ENCODE peak calls at places on chromosomes 7 and 10, in seven cellular contexts. One of them, this sample, is unnamed. For H3K9me3, the result is how much of the 10 kb centered on the place peaks cover.

GRCh38 chr7:55496906-55497305 is 75.4 kb downstream of the VOPP1 start:
- DNase-seq in fibroblast of lung: no peak
- DNase-seq in mammary epithelial cell: no peak
- DNase-seq in neuronal stem cell: no peak
- DNase-seq in IMR-90: no peak
- DNase-seq in HepG2: no peak
- DNase-seq in GM23248: no peak
- DNase-seq in this sample: no peak

GRCh38 chr10:119206603-119207366 is 586 bp upstream of the GRK5 start:
- DNase-seq in neuronal stem cell: peak
- DNase-seq in mammary epithelial cell: peak
- DNase-seq in fibroblast of lung: peak
- DNase-seq in IMR-90: peak
- DNase-seq in GM23248: peak
- DNase-seq in HepG2: no peak
- DNase-seq in this sample: peak

GRCh38 chr7:141312828-141313521 is 238.2 kb upstream of the AGK start:
- DNase-seq in neuronal stem cell: no peak
- DNase-seq in HepG2: no peak
- DNase-seq in mammary epithelial cell: no peak
- DNase-seq in IMR-90: no peak
- DNase-seq in fibroblast of lung: no peak
- DNase-seq in GM23248: no peak
- DNase-seq in this sample: no peak

GRCh38 chr10:102744374-102745051 is 765 bp downstream of the WBP1L start:
- DNase-seq in mammary epithelial cell: no peak
- DNase-seq in GM23248: peak
- DNase-seq in fibroblast of lung: no peak
- DNase-seq in neuronal stem cell: no peak
- DNase-seq in IMR-90: peak
- DNase-seq in HepG2: no peak
- DNase-seq in this sample: no peak

GRCh38 chr7:55018361-55019328 is at the start of gene EGFR:
- DNase-seq in HepG2: no peak
- DNase-seq in fibroblast of lung: peak
- DNase-seq in neuronal stem cell: peak
- DNase-seq in mammary epithelial cell: peak
- DNase-seq in IMR-90: peak
- DNase-seq in GM23248: peak
- DNase-seq in this sample: peak

GRCh38 chr10:60733189-60733815 is 45.0 kb upstream of the CDK1 start:
- DNase-seq in GM23248: peak
- DNase-seq in IMR-90: no peak
- DNase-seq in neuronal stem cell: no peak
- DNase-seq in mammary epithelial cell: peak
- DNase-seq in HepG2: no peak
- DNase-seq in fibroblast of lung: peak
- DNase-seq in this sample: peak

GRCh38 chr7:2499719-2500430 is 19.7 kb upstream of the LFNG start:
- DNase-seq in neuronal stem cell: peak
- DNase-seq in fibroblast of lung: no peak
- DNase-seq in GM23248: no peak
- DNase-seq in HepG2: no peak
- DNase-seq in IMR-90: no peak
- DNase-seq in mammary epithelial cell: no peak
- DNase-seq in this sample: peak

GRCh38 chr10:124518366-124518765 is 56.7 kb downstream of the LHPP start:
- DNase-seq in HepG2: no peak
- DNase-seq in fibroblast of lung: no peak
- DNase-seq in neuronal stem cell: no peak
- DNase-seq in mammary epithelial cell: no peak
- DNase-seq in GM23248: no peak
- DNase-seq in IMR-90: no peak
- DNase-seq in this sample: no peak

GRCh38 chr10:130452096-130452495 is 315.9 kb downstream of the GLRX3 start:
- DNase-seq in mammary epithelial cell: no peak
- DNase-seq in GM23248: no peak
- DNase-seq in IMR-90: no peak
- DNase-seq in fibroblast of lung: no peak
- DNase-seq in neuronal stem cell: no peak
- DNase-seq in HepG2: no peak
- DNase-seq in this sample: no peak

GRCh38 chr10:73406863-73407262 is 7.0 kb downstream of the ANXA7 start:
- DNase-seq in neuronal stem cell: no peak
- DNase-seq in fibroblast of lung: no peak
- DNase-seq in GM23248: no peak
- DNase-seq in HepG2: no peak
- DNase-seq in mammary epithelial cell: no peak
- DNase-seq in IMR-90: peak
- DNase-seq in this sample: no peak

GRCh38 chr10:88793747-88794299 is 8.7 kb upstream of the LIPM start:
- DNase-seq in neuronal stem cell: no peak
- DNase-seq in mammary epithelial cell: peak
- DNase-seq in GM23248: peak
- DNase-seq in HepG2: no peak
- DNase-seq in IMR-90: peak
- DNase-seq in fibroblast of lung: peak
- DNase-seq in this sample: no peak

GRCh38 chr7:132527467-132528410 is 48.5 kb downstream of the PLXNA4 start:
- DNase-seq in mammary epithelial cell: no peak
- DNase-seq in GM23248: no peak
- DNase-seq in fibroblast of lung: no peak
- DNase-seq in HepG2: no peak
- DNase-seq in neuronal stem cell: no peak
- DNase-seq in IMR-90: no peak
- DNase-seq in this sample: no peak

GRCh38 chr7:6530626-6531491 is 20.4 kb downstream of the GRID2IP start:
- DNase-seq in GM23248: no peak
- DNase-seq in neuronal stem cell: no peak
- DNase-seq in HepG2: no peak
- DNase-seq in IMR-90: no peak
- DNase-seq in fibroblast of lung: no peak
- DNase-seq in mammary epithelial cell: no peak
- DNase-seq in this sample: peak

GRCh38 chr7:95405800-95406199 is 9.6 kb upstream of the PON3 start:
- DNase-seq in GM23248: no peak
- DNase-seq in mammary epithelial cell: no peak
- DNase-seq in fibroblast of lung: no peak
- DNase-seq in neuronal stem cell: no peak
- DNase-seq in IMR-90: no peak
- DNase-seq in HepG2: no peak
- DNase-seq in this sample: no peak

GRCh38 chr10:43802988-43803696 is 154.5 kb upstream of the ZNF32 start:
- DNase-seq in neuronal stem cell: no peak
- DNase-seq in IMR-90: no peak
- DNase-seq in mammary epithelial cell: no peak
- DNase-seq in GM23248: no peak
- DNase-seq in HepG2: no peak
- DNase-seq in fibroblast of lung: no peak
- DNase-seq in this sample: no peak

GRCh38 chr10:30091136-30091535 is 31.8 kb upstream of the JCAD start:
- DNase-seq in mammary epithelial cell: no peak
- DNase-seq in IMR-90: no peak
- DNase-seq in neuronal stem cell: no peak
- DNase-seq in GM23248: no peak
- DNase-seq in HepG2: no peak
- DNase-seq in fibroblast of lung: no peak
- DNase-seq in this sample: no peak

GRCh38 chr10:62654966-62655336 is 149.6 kb upstream of the ADO start:
- DNase-seq in fibroblast of lung: no peak
- DNase-seq in HepG2: no peak
- DNase-seq in GM23248: no peak
- DNase-seq in neuronal stem cell: no peak
- DNase-seq in IMR-90: no peak
- DNase-seq in mammary epithelial cell: no peak
- DNase-seq in this sample: no peak

GRCh38 chr7:83271212-83272099 is 108.8 kb upstream of the PCLO start:
- DNase-seq in HepG2: peak
- DNase-seq in IMR-90: peak
- DNase-seq in GM23248: peak
- DNase-seq in mammary epithelial cell: peak
- DNase-seq in fibroblast of lung: peak
- DNase-seq in neuronal stem cell: peak
- DNase-seq in this sample: peak

GRCh38 chr7:19488056-19488455 is 220.8 kb downstream of the POLR1F start:
- DNase-seq in neuronal stem cell: no peak
- DNase-seq in mammary epithelial cell: no peak
- DNase-seq in fibroblast of lung: no peak
- DNase-seq in GM23248: no peak
- DNase-seq in IMR-90: no peak
- DNase-seq in HepG2: no peak
- DNase-seq in this sample: no peak

GRCh38 chr10:119893845-119894427 is 1.4 kb downstream of the SEC23IP start:
- DNase-seq in fibroblast of lung: no peak
- DNase-seq in IMR-90: no peak
- DNase-seq in neuronal stem cell: no peak
- DNase-seq in mammary epithelial cell: no peak
- DNase-seq in GM23248: no peak
- DNase-seq in HepG2: no peak
- DNase-seq in this sample: no peak

DNA sequence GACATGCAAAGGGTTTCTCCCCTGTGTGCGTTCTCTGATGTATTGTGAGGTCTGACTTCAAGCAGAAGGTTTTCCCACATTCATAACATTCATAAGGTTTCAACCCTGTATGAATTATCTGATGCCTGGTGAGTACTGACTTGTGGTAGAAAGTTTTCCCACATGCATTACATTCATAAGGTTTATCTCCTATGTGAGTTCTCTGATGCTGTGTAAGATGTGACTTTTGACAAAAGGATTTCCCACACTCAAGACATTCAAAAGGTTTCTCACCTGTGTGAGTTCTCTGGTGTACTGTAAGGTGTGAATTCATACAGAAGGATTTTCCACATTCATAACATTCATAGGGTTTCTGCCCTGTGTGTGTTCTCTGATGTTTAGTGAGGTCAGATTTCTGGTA is 45.1 kb downstream of the ZNF33B start:
- DNase-seq in mammary epithelial cell: no peak
- DNase-seq in fibroblast of lung: peak
- DNase-seq in HepG2: no peak
- DNase-seq in GM23248: no peak
- DNase-seq in neuronal stem cell: no peak
- DNase-seq in IMR-90: no peak
- DNase-seq in this sample: no peak
- H3K9me3 ChIP-seq in mammary epithelial cell: under half
- H3K9me3 ChIP-seq in fibroblast of lung: under half
- H3K9me3 ChIP-seq in HepG2: under half
- H3K9me3 ChIP-seq in GM23248: under half
- H3K9me3 ChIP-seq in neuronal stem cell: under half
- H3K9me3 ChIP-seq in IMR-90: under half
- H3K9me3 ChIP-seq in this sample: half or more

GRCh38 chr7:140200102-140200989 is 23.6 kb upstream of the KDM7A start:
- DNase-seq in GM23248: peak
- DNase-seq in IMR-90: peak
- DNase-seq in neuronal stem cell: no peak
- DNase-seq in fibroblast of lung: peak
- DNase-seq in mammary epithelial cell: peak
- DNase-seq in HepG2: peak
- DNase-seq in this sample: no peak
- H3K4me2 ChIP-seq in GM23248: peak
- H3K4me2 ChIP-seq in IMR-90: no peak
- H3K4me2 ChIP-seq in neuronal stem cell: no peak
- H3K4me2 ChIP-seq in fibroblast of lung: no peak
- H3K4me2 ChIP-seq in mammary epithelial cell: peak
- H3K4me2 ChIP-seq in HepG2: peak
- H3K4me2 ChIP-seq in this sample: no peak

DNA sequence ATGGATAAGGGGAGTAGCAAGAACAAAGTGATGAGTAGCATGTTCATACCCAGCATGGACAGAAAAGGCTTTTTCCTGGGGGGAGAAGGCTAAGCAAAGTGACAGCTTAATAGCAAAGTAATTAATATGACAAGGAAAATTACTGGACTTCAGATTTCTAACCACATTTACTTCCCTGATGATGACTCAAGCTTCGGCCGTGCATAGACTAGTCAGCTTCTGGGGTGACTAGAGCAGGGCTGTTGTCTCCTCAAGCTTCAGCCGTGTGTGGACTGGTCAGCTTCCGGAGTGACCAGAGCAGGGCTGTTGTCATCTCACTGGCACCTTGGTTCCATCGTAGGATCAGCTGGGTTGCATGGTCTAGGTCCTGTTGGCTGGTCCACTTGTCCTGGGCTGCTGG is 2.1 kb upstream of the ZNF117 start:
- DNase-seq in fibroblast of lung: no peak
- DNase-seq in HepG2: no peak
- DNase-seq in IMR-90: no peak
- DNase-seq in GM23248: peak
- DNase-seq in mammary epithelial cell: peak
- DNase-seq in neuronal stem cell: no peak
- DNase-seq in this sample: no peak
- H3K9me3 ChIP-seq in fibroblast of lung: under half
- H3K9me3 ChIP-seq in HepG2: half or more
- H3K9me3 ChIP-seq in IMR-90: half or more
- H3K9me3 ChIP-seq in GM23248: under half
- H3K9me3 ChIP-seq in mammary epithelial cell: half or more
- H3K9me3 ChIP-seq in neuronal stem cell: under half
- H3K9me3 ChIP-seq in this sample: under half

GRCh38 chr10:122139226-122139625 is 131.9 kb upstream of the BTBD16 start:
- DNase-seq in fibroblast of lung: no peak
- DNase-seq in GM23248: no peak
- DNase-seq in HepG2: no peak
- DNase-seq in IMR-90: no peak
- DNase-seq in mammary epithelial cell: no peak
- DNase-seq in neuronal stem cell: no peak
- DNase-seq in this sample: no peak
- H3K4me2 ChIP-seq in fibroblast of lung: no peak
- H3K4me2 ChIP-seq in GM23248: no peak
- H3K4me2 ChIP-seq in HepG2: no peak
- H3K4me2 ChIP-seq in IMR-90: no peak
- H3K4me2 ChIP-seq in mammary epithelial cell: no peak
- H3K4me2 ChIP-seq in neuronal stem cell: no peak
- H3K4me2 ChIP-seq in this sample: no peak

DNA sequence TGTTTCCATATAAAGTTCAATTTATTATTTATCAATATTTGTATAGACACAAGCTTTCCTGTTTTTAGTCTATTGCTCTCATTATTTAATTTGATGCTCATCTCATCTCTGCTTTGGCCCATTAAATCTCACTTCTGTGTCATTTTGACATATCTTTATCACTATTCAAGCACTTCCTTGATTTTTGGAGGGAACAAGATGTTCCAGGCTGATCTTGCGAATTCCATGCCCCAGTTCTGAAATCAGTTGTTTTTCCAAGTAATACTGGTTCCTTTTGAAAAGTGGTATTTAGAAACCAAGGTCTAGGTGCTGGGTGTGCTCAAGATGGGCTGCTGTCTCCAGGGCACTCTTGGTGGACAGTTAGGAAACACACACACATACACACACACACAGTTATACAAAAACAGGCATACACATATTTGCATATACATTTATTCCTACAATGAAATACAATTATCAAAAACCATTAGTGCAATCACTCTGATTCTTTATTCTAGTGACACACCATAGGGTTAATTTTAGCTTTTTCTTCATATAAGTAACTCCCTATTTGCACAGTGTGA is 4.4 kb upstream of the RBM33 start:
- DNase-seq in IMR-90: no peak
- DNase-seq in fibroblast of lung: no peak
- DNase-seq in neuronal stem cell: no peak
- DNase-seq in GM23248: no peak
- DNase-seq in mammary epithelial cell: no peak
- DNase-seq in HepG2: no peak
- DNase-seq in this sample: no peak
- H3K9me3 ChIP-seq in IMR-90: under half
- H3K9me3 ChIP-seq in fibroblast of lung: under half
- H3K9me3 ChIP-seq in neuronal stem cell: under half
- H3K9me3 ChIP-seq in GM23248: under half
- H3K9me3 ChIP-seq in mammary epithelial cell: under half
- H3K9me3 ChIP-seq in HepG2: under half
- H3K9me3 ChIP-seq in this sample: under half